ENCODE peak calls at places on chromosome 17, in five cellular contexts. C, K, F, M and H are unnamed samples.

GRCh38 chr17:70434536-70435490 is 265.5 kb downstream of the KCNJ2 start:
- DNase-seq in C (no peak), F (no peak), K (no peak), M (no peak), H (no peak)

GRCh38 chr17:83190601-83191387 is 111.4 kb downstream of the METRNL start:
- DNase-seq in M (no peak), K (peak; percentile 41), F (no peak), C (no peak), H (no peak)

GRCh38 chr17:81831957-81832607 is 1.0 kb downstream of the MCRIP1 start:
- DNase-seq in M (no peak), F (no peak), C (peak; percentile 20), K (peak; percentile 67), H (peak; percentile 48)

GRCh38 chr17:4892499-4893221 is 6.7 kb upstream of the C17orf107 start:
- DNase-seq in F (no peak), M (no peak), K (no peak), C (no peak), H (no peak)

GRCh38 chr17:27247958-27248342 is 46.0 kb upstream of the WSB1 start:
- DNase-seq in C (no peak), F (no peak), K (no peak), M (no peak), H (no peak)

GRCh38 chr17:77726549-77726957 is 231.9 kb upstream of the TNRC6C start:
- DNase-seq in M (no peak), K (no peak), F (no peak), C (no peak), H (no peak)

GRCh38 chr17:37177234-37177633 is 198.6 kb upstream of the C17orf78 start:
- DNase-seq in F (no peak), C (no peak), K (no peak), M (no peak), H (no peak)

GRCh38 chr17:66345264-66345663 is 42.9 kb downstream of the PRKCA start:
- DNase-seq in M (no peak), F (no peak), C (no peak), K (no peak), H (no peak)

GRCh38 chr17:80308672-80309517 is 48.2 kb downstream of the RNF213 start:
- DNase-seq in M (no peak), C (no peak), F (no peak), K (no peak), H (no peak)

GRCh38 chr17:45775576-45776011 is 8.5 kb upstream of the CRHR1 start:
- DNase-seq in K (no peak), F (peak; percentile 60), C (no peak), M (peak; percentile 46), H (no peak)

GRCh38 chr17:42886283-42887176 is 14.1 kb upstream of the G6PC1 start:
- DNase-seq in K (no peak), F (no peak), M (no peak), C (no peak), H (no peak)

GRCh38 chr17:45436625-45437460 is 4.2 kb upstream of the ARHGAP27 start:
- DNase-seq in M (no peak), K (no peak), C (no peak), F (no peak), H (no peak)

GRCh38 chr17:48610282-48611211 is at the start of gene HOXB7:
- DNase-seq in M (no peak), F (peak; percentile 57), C (no peak), K (peak; percentile 67), H (peak; percentile 73)

GRCh38 chr17:58520843-58521430 is 6.5 kb upstream of the MTMR4 start:
- DNase-seq in C (no peak), M (peak; percentile 32), K (no peak), F (no peak), H (no peak)

GRCh38 chr17:13813347-13814240 is 211.9 kb upstream of the HS3ST3A1 start:
- DNase-seq in C (no peak), F (no peak), M (peak; percentile 27), K (no peak), H (no peak)

GRCh38 chr17:15972497-15972951 is 27.0 kb downstream of the ZSWIM7 start:
- DNase-seq in F (no peak), C (no peak), M (peak; percentile 6), K (no peak), H (no peak)

GRCh38 chr17:74901353-74902145 is 8.1 kb upstream of the FADS6 start:
- DNase-seq in M (no peak), K (no peak), C (no peak), F (no peak), H (no peak)

GRCh38 chr17:51764387-51764971 is 394.0 kb downstream of the CA10 start:
- DNase-seq in M (peak; percentile 84), F (no peak), C (peak; percentile 22), K (no peak), H (peak; percentile 8)

GRCh38 chr17:2369551-2370210 is 31.2 kb downstream of the MNT start:
- DNase-seq in M (no peak), K (no peak), F (no peak), C (no peak), H (no peak)

GRCh38 chr17:38510424-38511125 is 82.3 kb downstream of the ARHGAP23 start:
- DNase-seq in C (peak; percentile 30), F (peak; percentile 43), K (no peak), M (no peak), H (no peak)

GRCh38 chr17:34654871-34655270 is 75.5 kb downstream of the TMEM132E start:
- DNase-seq in F (no peak), C (no peak), M (no peak), K (no peak), H (no peak)

GRCh38 chr17:57356153-57356721 is 99.9 kb downstream of the MSI2 start:
- DNase-seq in M (no peak), C (no peak), F (no peak), K (no peak), H (peak; percentile 49)

GRCh38 chr17:42779942-42780815 is at the start of gene WNK4:
- DNase-seq in C (peak; percentile 37), M (peak; percentile 81), F (no peak), K (no peak), H (no peak)

GRCh38 chr17:16215965-16216316 is 607 bp upstream of the NCOR1 start:
- DNase-seq in F (no peak), K (peak; percentile 72), C (no peak), M (peak; percentile 31), H (no peak)

GRCh38 chr17:13025687-13026086 is 7.9 kb upstream of the ELAC2 start:
- DNase-seq in M (no peak), F (no peak), K (no peak), C (no peak), H (no peak)

GRCh38 chr17:40839194-40839593 is 16.8 kb upstream of the KRT10 start:
- DNase-seq in F (no peak), M (no peak), K (no peak), C (no peak), H (no peak)

GRCh38 chr17:2023692-2024571 is 1.2 kb downstream of the RTN4RL1 start:
- DNase-seq in C (no peak), F (no peak), K (peak; percentile 79), M (peak; percentile 53), H (no peak)

GRCh38 chr17:42422958-42423712 is at the start of gene CAVIN1:
- DNase-seq in M (no peak), F (peak; percentile 100), C (peak; percentile 95), K (peak; percentile 95), H (no peak)

GRCh38 chr17:8925808-8926207 is 39.7 kb downstream of the PIK3R5 start:
- DNase-seq in M (no peak), C (no peak), F (no peak), K (no peak), H (no peak)

GRCh38 chr17:2881295-2881694 is 85.1 kb downstream of the RAP1GAP2 start:
- DNase-seq in F (no peak), M (no peak), K (no peak), C (no peak), H (no peak)

GRCh38 chr17:67571478-67571877 is 146.3 kb upstream of the NOL11 start:
- DNase-seq in M (no peak), F (no peak), C (no peak), K (no peak), H (no peak)

GRCh38 chr17:22669721-22670120 is 977.4 kb downstream of the KCNJ18 start:
- DNase-seq in F (no peak), K (no peak), C (no peak), M (peak; percentile 51), H (no peak)

GRCh38 chr17:74960739-74961342 is 11.7 kb downstream of the HID1 start:
- DNase-seq in M (no peak), C (peak; percentile 13), K (peak; percentile 80), F (no peak), H (peak; percentile 81)

DNA sequence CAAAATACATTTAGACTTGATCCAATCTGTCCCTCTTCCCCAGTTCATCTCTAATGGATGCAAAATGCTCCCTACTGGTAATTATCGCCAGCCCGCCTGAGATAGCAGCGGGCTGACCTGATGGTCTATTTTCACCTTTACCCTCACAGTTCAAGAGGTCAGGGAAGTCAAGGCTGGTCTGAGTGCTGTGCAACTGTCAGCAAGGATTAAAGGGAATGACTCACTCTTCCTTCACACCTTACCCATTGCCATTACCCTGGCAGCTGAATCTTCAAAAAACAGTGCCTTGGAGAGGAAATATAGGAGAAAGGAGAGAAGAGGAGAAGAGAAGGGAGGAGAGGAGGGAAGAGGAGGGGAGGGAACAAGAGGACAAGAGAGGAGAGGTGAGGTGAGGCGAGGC is 36.3 kb downstream of the GRB7 start:
- DNase-seq in M (no peak), C (no peak), F (no peak), K (no peak), H (no peak)
- H3K36me3 ChIP-seq in M (no peaks in the 10 kb centered on the region), C (no peaks in the 10 kb centered on the region), F (no peaks in the 10 kb centered on the region), K (no peaks in the 10 kb centered on the region), H (peaks cover 15% of the 10 kb centered on the region)

GRCh38 chr17:76670708-76671122 is 27.2 kb upstream of the ST6GALNAC1 start:
- DNase-seq in C (no peak), M (no peak), F (no peak), K (no peak), H (no peak)
- TF ChIP-seq CTCF in C (no peak), M (no peak), F (no peak), K (no peak), H (no peak)

GRCh38 chr17:46917041-46917440 is 5.9 kb upstream of the GOSR2 start:
- DNase-seq in F (no peak), M (no peak), C (no peak), K (no peak), H (no peak)

GRCh38 chr17:46916211-46916610 is 6.7 kb upstream of the GOSR2 start:
- DNase-seq in F (no peak), M (peak; percentile 59), C (peak; percentile 21), K (no peak), H (no peak)

GRCh38 chr17:46916623-46917022 is 6.3 kb upstream of the GOSR2 start:
- DNase-seq in K (no peak), C (no peak), F (no peak), M (no peak), H (no peak)

GRCh38 chr17:46917516-46917915 is 5.4 kb upstream of the GOSR2 start:
- DNase-seq in K (no peak), C (no peak), F (no peak), M (no peak), H (no peak)

DNA sequence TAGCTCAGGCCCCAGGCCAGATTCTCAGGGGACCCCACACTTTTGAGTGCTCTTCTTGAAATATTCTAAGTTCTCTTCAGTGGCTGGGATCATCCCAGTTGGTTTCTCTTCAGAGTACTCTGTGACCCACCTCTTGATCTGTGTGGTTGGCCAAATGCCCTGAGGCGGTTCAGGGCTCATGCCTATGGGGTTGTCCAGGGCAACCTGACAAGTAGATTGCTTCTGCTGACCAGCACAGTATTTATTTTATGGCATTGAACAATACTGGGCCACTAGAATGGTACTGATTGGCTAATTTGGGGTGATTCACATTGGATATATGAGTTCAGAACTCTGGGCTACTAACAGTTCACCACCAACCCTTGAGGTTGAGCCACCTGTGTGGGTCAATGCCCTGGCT is 7.4 kb upstream of the GOSR2 start:
- DNase-seq in K (no peak), F (no peak), M (peak; percentile 14), C (no peak), H (no peak)
- H3K36me3 ChIP-seq in K (no peaks in the 10 kb centered on the region), F (no peaks in the 10 kb centered on the region), M (no peaks in the 10 kb centered on the region), C (no peaks in the 10 kb centered on the region), H (no peaks in the 10 kb centered on the region)

GRCh38 chr17:59684967-59685366 is 22.3 kb downstream of the PTRH2 start:
- DNase-seq in C (no peak), K (no peak), M (no peak), F (no peak), H (no peak)
- TF ChIP-seq CTCF in C (no peak), K (no peak), M (no peak), F (no peak), H (no peak)